ENCODE peak calls at places on chromosomes 3 and 15, in six cellular contexts. One of them, this sample, is unnamed.

GRCh38 chr3:9361691-9362388 is 1.0 kb upstream of the THUMPD3 start:
- DNase-seq in kidney: no peak
- DNase-seq in BJ: no peak
- DNase-seq in lower leg skin: no peak
- DNase-seq in hepatocyte: peak
- DNase-seq in sigmoid colon: no peak
- DNase-seq in this sample: no peak

GRCh38 chr3:14757153-14757700 is 61.5 kb upstream of the FGD5 start:
- DNase-seq in kidney: no peak
- DNase-seq in BJ: no peak
- DNase-seq in lower leg skin: no peak
- DNase-seq in hepatocyte: no peak
- DNase-seq in sigmoid colon: no peak
- DNase-seq in this sample: no peak

GRCh38 chr3:73459711-73460110 is 165.0 kb downstream of the PDZRN3 start:
- DNase-seq in kidney: no peak
- DNase-seq in BJ: no peak
- DNase-seq in lower leg skin: no peak
- DNase-seq in hepatocyte: no peak
- DNase-seq in sigmoid colon: no peak
- DNase-seq in this sample: no peak

GRCh38 chr15:60392601-60392985 is 5.2 kb downstream of the ANXA2 start:
- DNase-seq in kidney: no peak
- DNase-seq in BJ: no peak
- DNase-seq in lower leg skin: peak
- DNase-seq in hepatocyte: peak
- DNase-seq in sigmoid colon: no peak
- DNase-seq in this sample: no peak

GRCh38 chr3:14605070-14605469 is 46.5 kb upstream of the CCDC174 start:
- DNase-seq in kidney: no peak
- DNase-seq in BJ: no peak
- DNase-seq in lower leg skin: no peak
- DNase-seq in hepatocyte: peak
- DNase-seq in sigmoid colon: no peak
- DNase-seq in this sample: no peak

GRCh38 chr3:194259982-194260856 is 90.9 kb downstream of the CPN2 start:
- DNase-seq in kidney: no peak
- DNase-seq in BJ: no peak
- DNase-seq in lower leg skin: peak
- DNase-seq in hepatocyte: no peak
- DNase-seq in sigmoid colon: no peak
- DNase-seq in this sample: peak

GRCh38 chr3:151169262-151169661 is 33.8 kb downstream of the GPR171 start:
- DNase-seq in kidney: no peak
- DNase-seq in BJ: no peak
- DNase-seq in lower leg skin: no peak
- DNase-seq in hepatocyte: no peak
- DNase-seq in sigmoid colon: no peak
- DNase-seq in this sample: no peak

GRCh38 chr3:18425641-18426403 is 683 bp upstream of the SATB1 start:
- DNase-seq in kidney: peak
- DNase-seq in BJ: no peak
- DNase-seq in lower leg skin: peak
- DNase-seq in hepatocyte: peak
- DNase-seq in sigmoid colon: peak
- DNase-seq in this sample: no peak

GRCh38 chr15:90264649-90265048 is 823 bp upstream of the NGRN start:
- DNase-seq in kidney: no peak
- DNase-seq in BJ: no peak
- DNase-seq in lower leg skin: no peak
- DNase-seq in hepatocyte: peak
- DNase-seq in sigmoid colon: no peak
- DNase-seq in this sample: no peak

GRCh38 chr3:125375950-125376679 is 990 bp upstream of the ZNF148 start:
- DNase-seq in kidney: no peak
- DNase-seq in BJ: no peak
- DNase-seq in lower leg skin: no peak
- DNase-seq in hepatocyte: peak
- DNase-seq in sigmoid colon: no peak
- DNase-seq in this sample: no peak

GRCh38 chr15:42695527-42696071 is 41.3 kb downstream of the CDAN1 start:
- DNase-seq in kidney: no peak
- DNase-seq in BJ: no peak
- DNase-seq in lower leg skin: peak
- DNase-seq in hepatocyte: peak
- DNase-seq in sigmoid colon: no peak
- DNase-seq in this sample: no peak

GRCh38 chr3:184314700-184315505 is 497 bp downstream of the EIF4G1 start:
- DNase-seq in kidney: peak
- DNase-seq in BJ: no peak
- DNase-seq in lower leg skin: peak
- DNase-seq in hepatocyte: peak
- DNase-seq in sigmoid colon: peak
- DNase-seq in this sample: peak

GRCh38 chr3:71109241-71109976 is 474.1 kb downstream of the FOXP1 start:
- DNase-seq in kidney: no peak
- DNase-seq in BJ: no peak
- DNase-seq in lower leg skin: no peak
- DNase-seq in hepatocyte: no peak
- DNase-seq in sigmoid colon: no peak
- DNase-seq in this sample: no peak

GRCh38 chr15:99993681-99994131 is 260.5 kb upstream of the LYSMD4 start:
- DNase-seq in kidney: peak
- DNase-seq in BJ: no peak
- DNase-seq in lower leg skin: peak
- DNase-seq in hepatocyte: no peak
- DNase-seq in sigmoid colon: no peak
- DNase-seq in this sample: no peak

GRCh38 chr15:35746121-35746520 is 200.2 kb upstream of the DPH6 start:
- DNase-seq in kidney: no peak
- DNase-seq in BJ: no peak
- DNase-seq in lower leg skin: no peak
- DNase-seq in hepatocyte: no peak
- DNase-seq in sigmoid colon: no peak
- DNase-seq in this sample: no peak

GRCh38 chr15:38196116-38196515 is 56.5 kb upstream of the SPRED1 start:
- DNase-seq in kidney: no peak
- DNase-seq in BJ: no peak
- DNase-seq in lower leg skin: no peak
- DNase-seq in hepatocyte: no peak
- DNase-seq in sigmoid colon: no peak
- DNase-seq in this sample: no peak

GRCh38 chr15:67120839-67121540 is 55.6 kb downstream of the SMAD3 start:
- DNase-seq in kidney: peak
- DNase-seq in BJ: no peak
- DNase-seq in lower leg skin: peak
- DNase-seq in hepatocyte: peak
- DNase-seq in sigmoid colon: peak
- DNase-seq in this sample: peak

GRCh38 chr15:70379134-70379533 is 281.4 kb upstream of the TLE3 start:
- DNase-seq in kidney: no peak
- DNase-seq in BJ: no peak
- DNase-seq in lower leg skin: peak
- DNase-seq in hepatocyte: no peak
- DNase-seq in sigmoid colon: no peak
- DNase-seq in this sample: peak

GRCh38 chr3:71724584-71725278 is 471 bp downstream of the EIF4E3 start:
- DNase-seq in kidney: peak
- DNase-seq in BJ: no peak
- DNase-seq in lower leg skin: peak
- DNase-seq in hepatocyte: peak
- DNase-seq in sigmoid colon: peak
- DNase-seq in this sample: no peak

GRCh38 chr15:68256675-68257450 is 20.7 kb upstream of the FEM1B start:
- DNase-seq in kidney: peak
- DNase-seq in BJ: peak
- DNase-seq in lower leg skin: peak
- DNase-seq in hepatocyte: peak
- DNase-seq in sigmoid colon: peak
- DNase-seq in this sample: peak

GRCh38 chr3:178325330-178325729 is 210.9 kb upstream of the KCNMB2 start:
- DNase-seq in kidney: no peak
- DNase-seq in BJ: peak
- DNase-seq in lower leg skin: no peak
- DNase-seq in hepatocyte: peak
- DNase-seq in sigmoid colon: no peak
- DNase-seq in this sample: no peak

GRCh38 chr15:70292511-70292760 is 194.7 kb upstream of the TLE3 start:
- DNase-seq in kidney: no peak
- DNase-seq in BJ: no peak
- DNase-seq in lower leg skin: no peak
- DNase-seq in hepatocyte: no peak
- DNase-seq in sigmoid colon: no peak
- DNase-seq in this sample: no peak

GRCh38 chr15:32838820-32839219 is 121.0 kb downstream of the GREM1 start:
- DNase-seq in kidney: no peak
- DNase-seq in BJ: peak
- DNase-seq in lower leg skin: no peak
- DNase-seq in hepatocyte: peak
- DNase-seq in sigmoid colon: no peak
- DNase-seq in this sample: no peak

GRCh38 chr15:25903024-25903581 is 40.0 kb upstream of the ATP10A start:
- DNase-seq in kidney: no peak
- DNase-seq in BJ: no peak
- DNase-seq in lower leg skin: no peak
- DNase-seq in hepatocyte: peak
- DNase-seq in sigmoid colon: peak
- DNase-seq in this sample: no peak

GRCh38 chr3:131110087-131110486 is 83.4 kb downstream of the NEK11 start:
- DNase-seq in kidney: no peak
- DNase-seq in BJ: peak
- DNase-seq in lower leg skin: no peak
- DNase-seq in hepatocyte: no peak
- DNase-seq in sigmoid colon: no peak
- DNase-seq in this sample: no peak

GRCh38 chr3:128432301-128432897 is 34.3 kb downstream of the DNAJB8 start:
- DNase-seq in kidney: peak
- DNase-seq in BJ: no peak
- DNase-seq in lower leg skin: no peak
- DNase-seq in hepatocyte: no peak
- DNase-seq in sigmoid colon: no peak
- DNase-seq in this sample: no peak
- H3K4me3 ChIP-seq in kidney: peak
- H3K4me3 ChIP-seq in BJ: no peak
- H3K4me3 ChIP-seq in lower leg skin: no peak
- H3K4me3 ChIP-seq in hepatocyte: peak
- H3K4me3 ChIP-seq in sigmoid colon: no peak
- H3K4me3 ChIP-seq in this sample: peak

DNA sequence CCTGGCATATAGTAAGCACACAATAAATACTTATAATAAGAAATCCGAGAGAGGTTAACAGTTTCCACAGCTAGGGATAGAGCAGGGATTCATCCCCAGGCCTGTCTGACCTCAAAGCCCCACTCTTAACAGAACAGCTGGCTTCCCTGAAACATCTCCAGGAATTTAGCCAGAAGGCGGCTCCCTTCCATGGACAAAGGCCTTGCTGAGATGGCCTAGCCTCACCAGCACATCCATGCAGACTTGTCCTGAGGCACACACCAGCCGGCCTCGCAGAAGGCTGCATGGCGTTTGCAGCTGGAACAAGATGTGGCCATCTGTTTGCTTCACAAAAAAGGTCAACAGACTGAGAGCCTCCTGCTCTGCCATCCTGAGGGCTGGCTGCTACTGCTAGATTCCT is 245.4 kb downstream of the SLCO3A1 start:
- DNase-seq in kidney: no peak
- DNase-seq in BJ: no peak
- DNase-seq in lower leg skin: no peak
- DNase-seq in hepatocyte: no peak
- DNase-seq in sigmoid colon: no peak
- DNase-seq in this sample: no peak
- TF ChIP-seq CTCF in kidney: no peak
- TF ChIP-seq CTCF in BJ: peak
- TF ChIP-seq CTCF in lower leg skin: no peak
- TF ChIP-seq CTCF in hepatocyte: no peak
- TF ChIP-seq CTCF in sigmoid colon: no peak
- TF ChIP-seq CTCF in this sample: no peak

GRCh38 chr15:87843312-87843711 is 413.2 kb downstream of the NTRK3 start:
- DNase-seq in kidney: no peak
- DNase-seq in BJ: no peak
- DNase-seq in lower leg skin: no peak
- DNase-seq in hepatocyte: no peak
- DNase-seq in sigmoid colon: no peak
- DNase-seq in this sample: no peak
- H3K4me3 ChIP-seq in kidney: no peak
- H3K4me3 ChIP-seq in BJ: no peak
- H3K4me3 ChIP-seq in lower leg skin: no peak
- H3K4me3 ChIP-seq in hepatocyte: no peak
- H3K4me3 ChIP-seq in sigmoid colon: no peak
- H3K4me3 ChIP-seq in this sample: no peak

GRCh38 chr15:96334705-96335428 is 4.4 kb downstream of the NR2F2 start:
- DNase-seq in kidney: peak
- DNase-seq in BJ: no peak
- DNase-seq in lower leg skin: no peak
- DNase-seq in hepatocyte: no peak
- DNase-seq in sigmoid colon: no peak
- DNase-seq in this sample: no peak

GRCh38 chr15:96331942-96332853 is 1.7 kb downstream of the NR2F2 start:
- DNase-seq in kidney: peak
- DNase-seq in BJ: no peak
- DNase-seq in lower leg skin: peak
- DNase-seq in hepatocyte: peak
- DNase-seq in sigmoid colon: peak
- DNase-seq in this sample: no peak

GRCh38 chr15:96332854-96333193 is 2.3 kb downstream of the NR2F2 start:
- DNase-seq in kidney: no peak
- DNase-seq in BJ: no peak
- DNase-seq in lower leg skin: no peak
- DNase-seq in hepatocyte: no peak
- DNase-seq in sigmoid colon: no peak
- DNase-seq in this sample: no peak

GRCh38 chr15:96334017-96334704 is 3.7 kb downstream of the NR2F2 start:
- DNase-seq in kidney: peak
- DNase-seq in BJ: no peak
- DNase-seq in lower leg skin: peak
- DNase-seq in hepatocyte: no peak
- DNase-seq in sigmoid colon: no peak
- DNase-seq in this sample: no peak

DNA sequence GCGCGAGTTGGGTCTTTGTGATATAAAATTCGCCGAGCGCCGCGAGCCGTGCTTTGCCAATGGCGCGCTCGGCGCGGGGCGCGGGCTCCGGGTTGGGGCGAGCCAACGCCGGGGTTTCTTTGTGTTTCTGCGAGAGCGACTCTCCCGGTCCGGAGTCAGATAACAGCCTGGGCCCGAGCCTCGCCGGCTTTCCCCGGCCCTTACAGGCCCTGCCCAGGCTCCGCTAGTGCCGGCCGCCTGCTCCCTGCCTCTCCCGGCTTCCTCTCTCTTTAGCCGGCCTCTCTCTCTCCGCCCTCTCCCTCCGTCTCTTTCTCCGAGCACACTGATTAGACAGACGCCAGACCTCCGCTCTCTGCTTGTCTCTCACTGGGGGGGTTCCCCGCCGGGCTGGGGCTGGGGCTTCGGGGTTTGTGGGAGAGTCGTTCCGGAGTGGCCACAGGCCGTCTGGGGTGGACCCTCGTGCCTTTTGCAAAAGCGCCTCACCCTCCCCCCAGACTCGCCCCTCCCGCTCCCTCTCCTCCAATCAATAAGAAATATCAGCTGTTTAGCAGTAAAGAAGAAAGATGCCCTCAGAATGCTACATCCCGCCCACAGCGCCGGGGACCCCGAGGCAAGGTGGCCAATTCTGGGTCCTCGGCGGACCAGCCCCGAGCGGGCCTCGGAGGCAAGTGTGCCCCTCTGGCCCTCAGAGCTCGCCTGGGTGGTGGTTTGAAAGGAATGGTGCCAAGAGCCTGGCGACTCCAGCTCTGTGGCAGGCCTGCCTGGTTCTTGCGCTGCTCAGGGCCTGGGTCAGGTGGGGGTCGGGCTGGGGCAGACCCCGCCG is 2.9 kb downstream of the NR2F2 start:
- DNase-seq in kidney: peak
- DNase-seq in BJ: no peak
- DNase-seq in lower leg skin: peak
- DNase-seq in hepatocyte: peak
- DNase-seq in sigmoid colon: peak
- DNase-seq in this sample: no peak
- TF ChIP-seq CTCF in kidney: no peak
- TF ChIP-seq CTCF in BJ: no peak
- TF ChIP-seq CTCF in lower leg skin: no peak
- TF ChIP-seq CTCF in hepatocyte: no peak
- TF ChIP-seq CTCF in sigmoid colon: no peak
- TF ChIP-seq CTCF in this sample: no peak

This sample was measured in right atrium auricular region.